ENCODE peak calls at places on chromosome 19, in nine cellular contexts. M, N, U, B, T, P, F, Y and H are unnamed samples.

GRCh38 chr19:4849019-4849418 is 17.5 kb upstream of the TICAM1 start:
- DNase-seq in M (no peak), N (no peak), U (no peak), B (no peak), T (no peak), P (no peak), F (no peak), Y (no peak), H (no peak)

GRCh38 chr19:35216833-35217707 is 11.5 kb downstream of the FAM187B start:
- DNase-seq in M (no peak), N (no peak), U (peak), B (peak), T (no peak), P (no peak), F (no peak), Y (peak), H (peak)

GRCh38 chr19:41353466-41354342 is at the start of gene TGFB1:
- DNase-seq in M (peak), N (peak), U (peak), B (peak), T (no peak), P (peak), F (peak), Y (peak), H (peak)

GRCh38 chr19:13298565-13299481 is 148.6 kb downstream of the IER2 start:
- DNase-seq in M (no peak), N (no peak), U (no peak), B (no peak), T (no peak), P (no peak), F (no peak), Y (no peak), H (no peak)

GRCh38 chr19:32351807-32352630 is 6.6 kb downstream of the ZNF507 start:
- DNase-seq in M (no peak), N (no peak), U (no peak), B (no peak), T (no peak), P (no peak), F (no peak), Y (no peak), H (no peak)

GRCh38 chr19:54196514-54196913 is 4.1 kb upstream of the RPS9 start:
- DNase-seq in M (no peak), N (no peak), U (no peak), B (no peak), T (no peak), P (no peak), F (no peak), Y (peak), H (no peak)

GRCh38 chr19:29309637-29310036 is 96.7 kb upstream of the UQCRFS1 start:
- DNase-seq in M (no peak), N (no peak), U (no peak), B (no peak), T (no peak), P (no peak), F (no peak), Y (no peak), H (no peak)

GRCh38 chr19:34793562-34793961 is 20.5 kb upstream of the ZNF599 start:
- DNase-seq in M (no peak), N (no peak), U (no peak), B (no peak), T (no peak), P (no peak), F (no peak), Y (no peak), H (no peak)

GRCh38 chr19:31270897-31271568 is 78.2 kb downstream of the TSHZ3 start:
- DNase-seq in M (no peak), N (no peak), U (no peak), B (no peak), T (no peak), P (peak), F (no peak), Y (no peak), H (no peak)

GRCh38 chr19:10864538-10864899 is 6.8 kb upstream of the CARM1 start:
- DNase-seq in M (peak), N (peak), U (peak), B (peak), T (no peak), P (peak), F (peak), Y (peak), H (peak)

GRCh38 chr19:21238670-21239069 is 90.5 kb downstream of the ZNF708 start:
- DNase-seq in M (no peak), N (no peak), U (no peak), B (no peak), T (no peak), P (no peak), F (no peak), Y (no peak), H (no peak)

GRCh38 chr19:40601061-40601973 is at the start of gene LTBP4:
- DNase-seq in M (no peak), N (peak), U (no peak), B (peak), T (no peak), P (no peak), F (no peak), Y (no peak), H (peak)

GRCh38 chr19:18587962-18588610 is 512 bp upstream of the REX1BD start:
- DNase-seq in M (no peak), N (no peak), U (no peak), B (no peak), T (no peak), P (no peak), F (no peak), Y (no peak), H (peak)

GRCh38 chr19:37317403-37318209 is 53.3 kb upstream of the ZNF527 start:
- DNase-seq in M (peak), N (peak), U (peak), B (peak), T (peak), P (peak), F (peak), Y (peak), H (peak)

DNA sequence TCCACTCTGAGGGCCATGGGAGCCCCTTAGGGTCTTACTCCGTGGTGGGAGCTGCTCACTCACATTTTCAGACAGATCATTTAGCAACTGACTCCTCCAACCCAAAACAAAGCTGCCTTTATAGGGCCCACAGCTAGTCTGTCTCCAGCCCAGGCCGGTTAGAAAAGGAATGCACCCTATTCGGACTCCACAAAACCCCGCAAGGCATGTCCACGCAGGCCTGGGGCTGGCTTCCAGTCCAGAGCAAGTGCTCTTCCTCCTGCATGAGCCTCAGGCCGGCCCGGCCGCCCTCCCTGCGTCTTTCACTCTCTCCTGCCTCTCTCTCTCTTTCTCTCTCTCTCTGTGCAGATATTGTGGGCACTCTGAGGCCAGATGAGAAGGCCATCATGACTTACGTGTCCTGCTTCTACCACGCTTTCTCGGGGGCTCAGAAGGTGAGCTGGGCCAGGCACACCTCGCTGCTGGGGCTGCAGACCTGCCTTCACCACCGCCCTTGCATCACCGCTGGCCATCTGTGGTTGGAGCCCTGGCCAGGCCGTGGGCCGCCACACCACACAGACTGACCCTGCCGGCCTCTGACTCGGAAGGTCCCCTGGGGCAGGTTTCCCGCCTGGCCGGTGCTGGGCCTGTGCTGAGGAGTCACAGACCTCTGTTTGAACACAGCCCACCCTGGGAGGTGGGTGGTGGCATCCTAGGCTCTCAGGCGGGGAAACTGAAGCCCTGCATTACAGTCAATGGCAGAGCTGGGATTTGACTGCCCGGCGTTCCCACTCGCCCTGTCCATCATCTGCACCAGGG is 33.1 kb downstream of the CAPN12 start:
- DNase-seq in M (no peak), N (no peak), U (no peak), B (no peak), T (no peak), P (no peak), F (no peak), Y (peak), H (no peak)
- H3K27ac ChIP-seq in M (no peak), N (peak), U (no peak), B (peak), T (peak), P (peak), F (peak), Y (peak), H (no peak)

DNA sequence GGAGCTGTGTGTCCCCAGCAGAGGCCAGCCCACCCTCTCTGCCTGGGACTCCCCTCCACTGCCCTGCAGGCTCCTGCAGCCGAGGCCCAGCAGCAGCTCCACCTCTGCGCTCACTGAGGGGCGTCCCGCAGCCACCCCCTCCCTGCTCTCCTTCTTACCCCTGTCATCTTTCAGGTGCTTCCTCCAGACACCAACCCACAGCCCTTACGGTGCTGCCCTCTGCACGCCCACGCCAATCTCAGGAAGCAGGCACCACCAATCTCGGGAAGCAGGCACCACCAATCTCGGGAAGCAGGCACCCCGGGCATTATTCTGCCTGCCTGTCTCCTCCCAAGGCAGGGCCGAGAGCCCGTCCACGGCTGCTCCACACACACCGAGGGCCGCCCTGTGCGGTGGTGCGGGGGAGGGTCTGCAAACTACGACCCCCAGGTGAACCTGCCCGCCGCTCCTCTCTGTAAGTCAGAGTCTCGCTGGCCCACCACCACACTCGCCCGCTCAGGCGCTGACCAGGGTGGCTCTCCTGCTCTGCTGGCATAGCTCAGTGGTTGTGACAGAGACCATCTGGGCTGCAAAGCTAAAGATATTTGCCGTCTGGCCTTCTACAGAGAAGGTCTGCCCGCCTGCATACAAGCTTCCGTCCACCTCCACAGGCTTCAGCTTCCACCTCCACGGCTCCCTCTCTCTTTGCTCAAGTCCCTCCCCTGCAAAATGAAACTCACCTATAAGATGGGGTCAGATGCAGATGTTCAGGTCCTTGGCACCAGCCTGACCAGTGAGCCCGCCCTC is 2.9 kb downstream of the LSM7 start:
- DNase-seq in M (no peak), N (no peak), U (peak), B (no peak), T (no peak), P (no peak), F (no peak), Y (no peak), H (peak)
- H3K27ac ChIP-seq in M (no peak), N (no peak), U (peak), B (no peak), T (no peak), P (no peak), F (no peak), Y (no peak), H (no peak)

DNA sequence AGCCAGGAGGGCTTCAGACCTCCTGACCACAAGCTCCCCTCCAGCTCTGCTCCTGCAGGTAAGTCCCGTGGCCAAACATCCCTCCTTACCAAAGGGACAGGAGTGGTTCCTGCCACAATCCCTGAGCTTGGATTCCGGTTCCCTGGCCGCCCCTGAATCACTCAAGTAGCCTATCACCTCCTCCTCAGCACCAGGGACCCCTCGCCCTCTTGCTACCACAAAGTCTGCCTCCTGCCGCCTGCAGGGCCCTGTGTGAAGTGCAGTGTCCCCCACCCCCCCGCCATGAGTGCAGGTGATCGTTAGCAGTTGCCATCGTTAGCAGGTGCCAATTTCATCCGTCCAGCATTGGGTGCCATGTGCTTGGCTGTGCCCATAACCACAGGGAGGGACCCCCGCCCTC is 40.8 kb upstream of the RANBP3 start:
- DNase-seq in M (no peak), N (no peak), U (no peak), B (no peak), T (no peak), P (no peak), F (no peak), Y (no peak), H (peak)
- H3K27ac ChIP-seq in M (no peak), N (no peak), U (no peak), B (no peak), T (no peak), P (no peak), F (no peak), Y (no peak), H (no peak)

GRCh38 chr19:3133793-3134116 is 2.1 kb upstream of the GNA15 start:
- DNase-seq in M (no peak), N (no peak), U (no peak), B (no peak), T (no peak), P (no peak), F (no peak), Y (no peak), H (no peak)
- H3K27ac ChIP-seq in M (peak), N (peak), U (no peak), B (peak), T (peak), P (no peak), F (peak), Y (no peak), H (no peak)

GRCh38 chr19:1093330-1093729 is 1.8 kb downstream of the POLR2E start:
- DNase-seq in M (no peak), N (no peak), U (no peak), B (no peak), T (no peak), P (no peak), F (no peak), Y (no peak), H (no peak)

GRCh38 chr19:1093811-1094553 is 1.2 kb downstream of the POLR2E start:
- DNase-seq in M (no peak), N (peak), U (no peak), B (no peak), T (no peak), P (no peak), F (no peak), Y (no peak), H (peak)

GRCh38 chr19:1094978-1095701 is at the start of gene POLR2E:
- DNase-seq in M (peak), N (peak), U (peak), B (peak), T (no peak), P (peak), F (peak), Y (peak), H (peak)

GRCh38 chr19:1091544-1092175 is 3.5 kb downstream of the POLR2E start:
- DNase-seq in M (no peak), N (no peak), U (no peak), B (no peak), T (no peak), P (no peak), F (no peak), Y (no peak), H (no peak)

DNA sequence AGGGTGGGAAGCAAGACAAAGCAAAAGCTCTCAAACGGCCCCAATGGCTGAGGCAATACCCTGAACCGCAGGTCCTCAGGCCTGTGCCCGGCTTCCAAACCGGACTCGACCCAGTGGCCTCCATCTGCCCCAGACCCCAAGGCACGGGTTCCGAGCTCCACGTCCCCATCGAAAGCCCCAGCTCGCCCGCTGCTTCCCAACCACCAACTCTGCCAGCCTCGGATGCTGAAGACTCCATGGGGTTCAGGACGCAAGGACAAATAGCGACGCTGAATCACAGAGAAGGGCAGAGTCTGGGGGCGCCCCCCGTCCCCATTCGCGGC is 559 bp downstream of the POLR2E start:
- DNase-seq in M (no peak), N (no peak), U (no peak), B (no peak), T (no peak), P (no peak), F (no peak), Y (no peak), H (no peak)
- H3K27ac ChIP-seq in M (peak), N (peak), U (peak), B (peak), T (peak), P (peak), F (peak), Y (peak), H (no peak)

GRCh38 chr19:3171894-3172679 is 6.5 kb upstream of the S1PR4 start:
- DNase-seq in M (no peak), N (no peak), U (no peak), B (no peak), T (no peak), P (no peak), F (no peak), Y (peak), H (no peak)
- H3K27ac ChIP-seq in M (no peak), N (no peak), U (no peak), B (no peak), T (no peak), P (no peak), F (no peak), Y (peak), H (no peak)

DNA sequence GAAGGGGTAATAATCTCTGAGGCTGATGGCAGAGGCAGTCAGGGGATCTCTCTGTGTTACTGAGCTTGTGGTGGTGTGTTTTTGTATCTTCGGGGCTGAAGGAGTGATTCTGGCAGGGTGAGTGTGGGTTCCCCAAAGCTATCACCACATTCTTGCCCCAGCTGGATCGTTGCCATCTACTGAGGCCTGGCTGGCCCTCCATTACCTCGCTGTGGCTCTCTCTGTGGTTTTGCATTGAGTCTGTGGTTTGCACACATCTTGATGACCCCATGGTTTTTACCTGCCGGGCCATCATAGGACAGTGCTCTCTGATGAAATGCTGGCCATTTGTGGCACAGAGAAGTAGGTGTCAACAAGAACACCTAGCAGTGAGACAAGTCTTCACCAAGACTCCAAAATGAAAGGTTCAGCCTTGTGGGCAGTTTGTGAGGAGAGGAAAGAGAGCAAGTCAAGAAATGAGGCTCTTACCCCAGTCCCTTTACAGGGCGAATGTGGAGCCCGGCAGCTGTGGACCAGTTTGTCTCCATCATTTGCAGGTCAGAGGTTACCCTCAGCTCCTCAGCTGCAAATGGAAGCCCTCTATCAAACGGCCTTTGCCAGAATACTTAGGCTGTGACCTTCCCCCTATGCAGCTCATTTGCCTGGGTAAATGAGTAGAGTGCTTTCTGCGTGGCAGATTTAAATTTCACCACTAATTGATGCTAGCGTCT is 69.0 kb upstream of the NPAS1 start:
- DNase-seq in M (no peak), N (no peak), U (no peak), B (no peak), T (no peak), P (no peak), F (no peak), Y (peak), H (no peak)
- H3K27ac ChIP-seq in M (no peak), N (peak), U (peak), B (peak), T (peak), P (peak), F (no peak), Y (no peak), H (no peak)

GRCh38 chr19:24086974-24087595 is at the start of gene ZNF254:
- DNase-seq in M (peak), N (peak), U (peak), B (peak), T (no peak), P (peak), F (peak), Y (peak), H (peak)
- H3K27ac ChIP-seq in M (peak), N (peak), U (peak), B (peak), T (peak), P (peak), F (peak), Y (peak), H (peak)

GRCh38 chr19:3670796-3671679 is 29.2 kb downstream of the PIP5K1C start:
- DNase-seq in M (no peak), N (peak), U (no peak), B (peak), T (no peak), P (peak), F (peak), Y (no peak), H (no peak)

GRCh38 chr19:3673506-3674439 is 26.5 kb downstream of the PIP5K1C start:
- DNase-seq in M (no peak), N (no peak), U (no peak), B (no peak), T (no peak), P (no peak), F (no peak), Y (no peak), H (no peak)

GRCh38 chr19:3672993-3673392 is 27.3 kb downstream of the PIP5K1C start:
- DNase-seq in M (no peak), N (no peak), U (no peak), B (no peak), T (no peak), P (no peak), F (no peak), Y (no peak), H (no peak)

GRCh38 chr19:3671680-3672574 is 28.3 kb downstream of the PIP5K1C start:
- DNase-seq in M (no peak), N (no peak), U (no peak), B (no peak), T (no peak), P (no peak), F (no peak), Y (no peak), H (no peak)

GRCh38 chr19:3672575-3672948 is 27.7 kb downstream of the PIP5K1C start:
- DNase-seq in M (no peak), N (no peak), U (no peak), B (no peak), T (no peak), P (no peak), F (no peak), Y (no peak), H (no peak)
- H3K27ac ChIP-seq in M (no peak), N (peak), U (peak), B (peak), T (peak), P (no peak), F (peak), Y (no peak), H (no peak)